ENCODE peak calls at places on chromosomes 7 and 10, in five cellular contexts. W is tibial artery, F is BE2C, D is HepG2, B is AG09309. X is an unnamed sample.

GRCh38 chr7:36232971-36233550 is 80.0 kb downstream of the EEPD1 start:
- DNase-seq in B (no peak), W (no peak), F (no peak), D (peak), X (no peak)

GRCh38 chr10:57992321-57993077 is 275.2 kb downstream of the IPMK start:
- DNase-seq in W (no peak), F (no peak), D (no peak), B (no peak), X (no peak)

GRCh38 chr10:78307576-78307975 is 273.9 kb downstream of the RPS24 start:
- DNase-seq in B (no peak), W (no peak), F (no peak), D (no peak), X (no peak)

GRCh38 chr7:151008511-151009323 is 15.6 kb downstream of the ATG9B start:
- DNase-seq in D (peak), B (no peak), W (no peak), F (peak), X (no peak)

GRCh38 chr10:9792181-9792580 is 1225.5 kb upstream of the CELF2 start:
- DNase-seq in D (no peak), B (no peak), W (no peak), F (no peak), X (no peak)

GRCh38 chr7:74479961-74480829 is 26.5 kb downstream of the GTF2IRD1 start:
- DNase-seq in B (peak), F (peak), D (peak), W (peak), X (peak)

GRCh38 chr10:36725581-36726520 is 399.5 kb upstream of the ANKRD30A start:
- DNase-seq in F (peak), D (peak), B (peak), W (no peak), X (no peak)

GRCh38 chr7:27124979-27125689 is 5.4 kb downstream of the HOXA4 start:
- DNase-seq in D (no peak), W (no peak), B (no peak), F (no peak), X (no peak)

GRCh38 chr7:12524794-12525386 is 45.6 kb upstream of the SCIN start:
- DNase-seq in D (peak), F (no peak), B (peak), W (no peak), X (no peak)

GRCh38 chr7:27095897-27096755 is at the start of gene HOXA1:
- DNase-seq in B (peak), F (no peak), W (peak), D (peak), X (no peak)

GRCh38 chr7:7321681-7322080 is 139.3 kb downstream of the C1GALT1 start:
- DNase-seq in D (peak), F (no peak), W (no peak), B (no peak), X (no peak)

GRCh38 chr7:2515424-2516193 is 4.0 kb upstream of the LFNG start:
- DNase-seq in W (no peak), B (no peak), F (no peak), D (no peak), X (no peak)

GRCh38 chr7:24865994-24866615 is 108.8 kb upstream of the GSDME start:
- DNase-seq in D (no peak), B (no peak), F (no peak), W (no peak), X (no peak)

GRCh38 chr10:110912374-110912773 is 6.6 kb downstream of the BBIP1 start:
- DNase-seq in B (no peak), D (no peak), F (no peak), W (no peak), X (no peak)

GRCh38 chr10:56370217-56371113 is 9.4 kb upstream of the ZWINT start:
- DNase-seq in D (no peak), B (no peak), W (no peak), F (no peak), X (no peak)

GRCh38 chr7:92250603-92251002 is 4.8 kb downstream of the ANKIB1 start:
- DNase-seq in D (no peak), B (no peak), W (no peak), F (no peak), X (no peak)

GRCh38 chr7:23616593-23616992 is 19.4 kb downstream of the CCDC126 start:
- DNase-seq in F (no peak), B (no peak), D (no peak), W (no peak), X (no peak)

GRCh38 chr10:110222896-110223675 is 15.7 kb downstream of the MXI1 start:
- DNase-seq in F (no peak), W (no peak), D (no peak), B (no peak), X (no peak)

GRCh38 chr7:47852330-47853245 is 95.7 kb downstream of the PKD1L1 start:
- DNase-seq in F (peak), D (no peak), W (no peak), B (no peak), X (no peak)

GRCh38 chr10:26738354-26738753 is 40.9 kb downstream of the PDSS1 start:
- DNase-seq in W (no peak), B (no peak), F (no peak), D (peak), X (no peak)

GRCh38 chr10:51620131-51620530 is 79.3 kb downstream of the CSTF2T start:
- DNase-seq in F (no peak), B (no peak), W (no peak), D (no peak), X (no peak)

GRCh38 chr10:74055383-74056065 is 57.6 kb downstream of the VCL start:
- DNase-seq in W (no peak), F (no peak), B (no peak), D (no peak), X (no peak)

GRCh38 chr7:110809832-110810231 is 281.1 kb upstream of the LRRN3 start:
- DNase-seq in F (no peak), B (no peak), W (no peak), D (no peak), X (no peak)

GRCh38 chr10:62261666-62262065 is 7.0 kb downstream of the RTKN2 start:
- DNase-seq in W (no peak), D (no peak), F (no peak), B (peak), X (no peak)
- TF ChIP-seq CTCF in W (no peak), D (no peak), F (no peak), B (no peak), X (no peak)

DNA sequence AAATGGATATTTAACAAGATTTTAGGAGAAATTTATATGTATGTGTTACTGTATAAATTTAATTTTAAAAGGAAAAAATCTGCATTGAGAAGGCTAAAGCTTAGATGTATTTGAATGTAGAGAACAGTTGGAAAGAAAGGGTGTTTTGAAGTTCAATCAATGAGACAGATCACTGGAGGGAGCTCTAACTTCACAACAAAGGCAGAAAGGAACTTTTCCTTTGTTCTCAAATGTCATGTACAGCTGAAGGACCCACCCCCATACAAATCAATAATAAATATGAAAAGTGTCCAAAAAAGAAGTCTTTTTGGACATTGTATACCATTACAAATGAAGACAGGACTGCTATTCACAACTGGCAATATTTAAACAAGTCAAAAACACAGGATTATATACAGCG is 403.4 kb downstream of the DNAJB9 start:
- DNase-seq in B (no peak), W (no peak), D (no peak), F (no peak), X (no peak)
- TF ChIP-seq CTCF in B (no peak), W (no peak), D (peak), F (peak), X (peak)

DNA sequence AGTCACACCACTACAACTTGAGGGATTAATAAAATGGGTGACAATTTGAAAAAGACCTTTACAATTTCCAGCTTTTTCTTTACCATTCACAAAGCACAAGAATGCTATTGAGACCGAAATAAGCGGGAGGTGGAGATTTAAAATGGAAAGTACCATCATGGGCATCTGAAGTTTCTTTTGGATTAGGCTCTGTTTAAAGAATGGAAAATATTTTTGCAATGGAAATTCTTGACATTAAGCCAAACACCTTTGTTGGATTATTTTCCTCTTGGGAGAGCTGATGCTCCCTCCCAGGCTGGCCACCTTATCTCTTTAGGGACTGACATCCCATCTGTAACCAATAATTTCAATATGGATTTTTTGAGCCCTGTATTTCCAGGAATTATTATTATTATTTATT is 62.5 kb downstream of the BPGM start:
- DNase-seq in D (no peak), F (no peak), B (no peak), W (no peak), X (no peak)
- TF ChIP-seq CTCF in D (no peak), F (no peak), B (no peak), W (no peak), X (no peak)

DNA sequence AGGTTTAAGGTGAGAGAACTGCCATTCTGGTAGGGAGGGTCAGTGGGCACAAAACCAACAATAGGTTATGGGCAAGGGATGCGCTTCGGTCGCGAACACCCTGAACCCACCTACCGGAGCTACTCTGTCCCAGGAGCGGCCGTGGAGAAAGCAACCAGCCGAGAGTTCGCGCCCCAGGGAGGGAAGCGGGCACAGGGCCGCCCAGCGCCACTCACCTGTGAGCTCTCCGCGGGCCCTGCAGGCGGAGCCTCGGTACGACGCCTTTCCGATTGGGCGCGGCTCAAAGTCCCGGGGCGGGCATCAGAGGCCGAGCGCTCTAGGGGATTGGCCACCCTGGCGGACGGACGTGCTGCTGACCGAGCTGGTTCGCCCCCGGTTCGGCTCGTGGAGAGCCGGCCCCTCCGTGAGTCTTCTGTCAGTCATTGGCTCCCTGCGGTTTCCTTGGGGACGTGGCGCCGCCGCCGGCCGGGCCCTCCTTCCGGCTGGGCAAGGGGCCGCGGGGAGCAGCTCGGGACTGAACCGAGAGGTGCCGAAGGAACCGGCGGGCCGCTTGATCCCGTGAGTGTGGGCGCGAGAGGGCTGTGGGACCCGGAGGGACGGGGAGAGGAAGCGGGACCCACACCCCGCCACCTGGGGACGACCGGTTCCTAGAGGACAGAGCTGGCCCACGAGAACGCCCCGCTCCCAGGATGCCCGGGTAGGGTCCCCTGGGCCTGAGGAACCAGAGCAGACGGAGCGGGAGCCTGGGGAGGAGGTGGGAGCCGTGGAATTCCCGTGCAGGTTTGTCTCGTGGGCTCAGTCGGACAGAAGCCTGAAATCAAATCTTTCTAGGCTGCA is at the start of gene ENTPD7:
- DNase-seq in D (peak), B (peak), F (peak), W (peak), X (peak)
- TF ChIP-seq CTCF in D (peak), B (no peak), F (peak), W (peak), X (no peak)

DNA sequence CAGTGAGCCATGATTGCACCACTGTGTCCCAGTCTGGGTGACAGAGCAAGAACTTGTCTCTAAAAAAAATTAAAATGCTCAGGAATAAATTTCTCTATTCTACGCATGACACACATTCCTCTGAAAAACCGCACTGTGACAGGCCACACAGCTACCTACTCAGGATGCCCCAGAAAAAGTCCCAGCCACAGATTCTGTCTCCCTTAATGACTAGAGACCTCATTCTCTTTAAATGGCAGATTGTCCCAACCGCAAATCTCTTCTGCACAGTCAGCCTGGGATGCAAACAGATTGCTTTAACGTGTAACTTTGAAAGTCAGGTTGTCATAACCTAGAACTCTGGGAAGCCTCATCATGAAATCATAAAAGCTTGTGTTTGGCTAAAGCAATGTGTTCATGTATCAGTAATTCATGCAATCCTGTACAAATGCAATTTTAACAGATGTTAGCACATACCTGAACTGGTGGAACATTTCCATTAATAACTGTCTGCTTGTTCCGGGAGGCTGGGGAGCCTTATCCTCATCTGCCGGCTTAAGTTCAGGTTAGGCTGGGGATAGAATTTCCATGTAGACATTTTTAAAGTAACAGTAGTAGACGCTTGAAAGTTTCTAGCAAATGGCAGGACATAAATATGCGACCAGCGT is 26.2 kb upstream of the MSRB2 start:
- DNase-seq in B (no peak), D (no peak), W (no peak), F (no peak), X (no peak)
- TF ChIP-seq CTCF in B (no peak), D (no peak), W (no peak), F (no peak), X (no peak)

DNA sequence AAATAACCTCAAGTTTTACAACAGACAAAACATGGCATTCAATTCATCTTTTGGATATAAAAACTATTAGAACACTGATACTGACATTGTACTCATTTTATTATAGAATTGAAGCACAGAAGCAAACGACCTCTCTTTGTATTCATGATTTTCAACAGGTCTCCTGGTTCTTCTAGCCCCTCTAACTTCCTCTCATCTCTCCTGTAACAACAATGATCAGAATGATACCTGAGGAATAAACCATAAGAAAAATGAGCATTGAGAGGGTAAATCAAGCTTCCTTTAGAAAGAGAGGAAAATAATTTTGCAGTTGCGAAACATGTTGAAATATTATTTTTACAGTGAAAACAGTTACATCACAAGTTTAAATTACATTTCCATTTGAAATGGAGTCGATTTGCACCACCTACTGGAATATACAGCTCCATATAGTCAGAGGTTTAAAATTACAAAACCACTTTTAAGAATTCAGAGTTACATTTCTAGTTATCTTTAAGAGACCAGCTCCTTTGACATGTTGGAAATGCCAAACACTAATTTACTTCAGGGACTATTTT is 17.5 kb upstream of the TEX36 start:
- DNase-seq in W (no peak), D (no peak), F (no peak), B (no peak), X (no peak)
- TF ChIP-seq CTCF in W (no peak), D (no peak), F (no peak), B (peak), X (peak)

DNA sequence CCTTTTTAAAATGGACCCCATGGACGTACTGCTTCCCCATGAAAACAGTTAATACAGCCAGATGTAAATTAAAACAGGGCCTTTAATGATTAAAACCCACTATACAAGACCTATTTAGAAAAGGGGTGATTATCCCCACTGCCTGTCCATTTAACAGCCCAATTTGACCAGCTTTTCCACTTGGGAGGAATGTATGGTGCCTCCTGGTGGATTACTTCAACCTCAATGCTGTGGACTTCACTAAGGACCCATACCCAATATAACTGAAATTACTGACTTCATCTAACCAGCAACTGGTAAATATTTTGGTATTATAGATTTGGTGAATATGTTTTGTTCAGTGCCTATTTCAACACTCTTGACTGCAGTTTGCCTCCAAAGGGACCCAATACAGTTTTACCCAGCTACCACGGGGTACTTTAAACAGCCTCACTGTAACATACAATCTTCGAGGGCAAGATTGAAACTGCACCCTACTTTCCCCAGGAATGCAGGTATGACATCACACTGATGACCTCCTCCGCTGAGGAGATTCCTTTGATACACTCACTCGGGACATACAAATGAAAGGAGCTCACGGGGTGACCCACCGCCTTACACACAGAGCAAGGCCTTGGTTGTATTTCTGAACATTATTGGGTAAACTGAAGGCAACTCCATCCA is 192.8 kb downstream of the DNAJC1 start:
- DNase-seq in B (no peak), D (no peak), W (no peak), F (no peak), X (no peak)
- TF ChIP-seq CTCF in B (no peak), D (peak), W (no peak), F (peak), X (no peak)

DNA sequence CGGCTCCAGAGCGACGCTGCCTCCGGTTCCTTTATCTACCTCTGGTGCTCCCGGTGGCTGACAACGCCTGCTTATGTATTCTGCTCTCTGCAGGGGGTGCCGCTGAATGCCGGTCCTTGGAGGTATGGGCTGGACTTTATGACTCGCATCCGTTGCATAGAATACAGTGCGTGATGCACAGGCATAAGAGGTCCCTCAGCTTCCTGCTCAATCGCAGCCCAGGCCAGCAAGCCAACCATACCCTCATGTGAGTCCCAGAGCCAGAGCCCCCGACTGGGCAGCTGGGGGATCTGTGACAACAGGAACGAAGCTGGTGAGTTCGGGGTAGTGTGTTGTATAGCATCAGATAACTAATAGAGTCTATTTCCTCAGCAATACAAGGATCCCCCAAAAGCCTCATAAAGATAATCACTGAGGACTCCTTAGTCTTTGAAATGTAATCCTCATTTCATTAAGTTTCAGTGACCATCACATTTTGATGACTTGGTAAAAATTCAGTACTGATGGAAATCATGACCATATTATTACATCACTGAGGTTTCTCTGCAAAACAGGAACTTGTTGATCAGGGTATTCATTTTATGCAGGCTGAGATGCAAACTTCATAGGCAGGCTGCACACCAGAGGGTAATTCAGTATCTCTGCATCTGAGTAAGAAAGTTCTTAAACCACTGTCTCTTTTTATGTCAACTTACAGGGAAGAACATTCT is 607.8 kb downstream of the PTPRN2 start:
- DNase-seq in W (no peak), D (no peak), B (no peak), F (no peak), X (no peak)
- TF ChIP-seq CTCF in W (no peak), D (no peak), B (no peak), F (no peak), X (no peak)

DNA sequence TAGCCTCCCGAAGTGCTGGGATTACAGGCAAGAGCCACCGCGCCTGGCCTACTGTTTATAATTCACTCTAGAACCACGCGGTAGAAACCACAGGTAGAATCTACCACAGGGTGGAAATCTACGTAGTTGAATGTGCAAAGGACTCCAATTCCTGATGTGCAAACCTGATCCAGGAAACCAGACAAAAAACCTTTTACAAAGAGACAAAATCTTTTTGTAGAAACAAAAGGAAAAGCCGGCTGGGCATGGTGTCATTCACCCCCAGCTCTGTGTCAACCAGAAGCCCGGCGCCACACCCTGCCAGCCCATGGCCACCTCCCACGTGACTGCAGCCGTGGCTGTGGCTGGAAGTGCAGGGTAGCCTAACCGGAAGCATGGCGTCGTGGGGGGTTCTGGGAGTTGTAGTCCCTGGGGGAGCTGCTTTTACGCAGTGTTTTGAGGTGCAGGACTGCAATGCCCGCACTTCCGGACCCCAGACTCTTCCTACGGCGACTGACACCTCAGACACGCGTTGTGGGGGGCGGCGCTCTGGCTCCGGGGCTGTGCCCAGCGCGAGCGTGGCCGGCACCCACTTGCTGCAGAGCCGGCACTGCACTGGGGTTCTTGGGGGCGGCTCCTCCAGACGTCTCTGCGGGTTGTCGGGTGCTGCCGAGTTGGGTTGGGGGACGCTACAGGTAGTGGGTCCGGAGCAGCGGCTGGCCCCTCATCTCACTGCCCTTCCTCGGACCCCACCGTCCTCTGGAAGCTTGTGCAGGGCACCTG is 41.5 kb upstream of the RNF216 start:
- DNase-seq in D (peak), B (peak), W (peak), F (peak), X (peak)
- TF ChIP-seq CTCF in D (no peak), B (no peak), W (peak), F (no peak), X (no peak)